ENCODE peak calls at places on chromosomes 5 and 9, in seven cellular contexts. L is endothelial cell, M is AG04450, V is epithelial cell of esophagus, Y is RWPE1, T is hepatocyte, K is progenitor cell of endocrine pancreas. U is an unnamed sample.

GRCh38 chr9:76401580-76402354 is 7.5 kb upstream of the RFK start:
- DNase-seq in L (no peak), M (no peak), V (peak; percentile 36), Y (no peak), T (no peak), K (no peak), U (no peak)

GRCh38 chr9:68895741-68896478 is 118.0 kb downstream of the PRKACG start:
- DNase-seq in L (no peak), M (no peak), V (no peak), Y (no peak), T (no peak), K (no peak), U (no peak)

GRCh38 chr5:2864515-2864914 is 113.0 kb upstream of the IRX2 start:
- DNase-seq in L (no peak), M (no peak), V (no peak), Y (no peak), T (no peak), K (no peak), U (no peak)

GRCh38 chr9:81564632-81565031 is 124.7 kb downstream of the TLE1 start:
- DNase-seq in L (no peak), M (no peak), V (no peak), Y (no peak), T (no peak), K (no peak), U (no peak)

GRCh38 chr5:178279026-178279722 is 46.6 kb upstream of the PHYKPL start:
- DNase-seq in L (no peak), M (no peak), V (no peak), Y (no peak), T (no peak), K (no peak), U (no peak)

GRCh38 chr5:131265318-131265803 is 1.5 kb downstream of the CDC42SE2 start:
- DNase-seq in L (no peak), M (no peak), V (peak; percentile 71), Y (peak; percentile 40), T (peak; percentile 46), K (no peak), U (no peak)

GRCh38 chr5:78964889-78965288 is 20.2 kb downstream of the ARSB start:
- DNase-seq in L (no peak), M (peak; percentile 59), V (peak; percentile 78), Y (peak; percentile 51), T (peak; percentile 71), K (no peak), U (no peak)

GRCh38 chr5:56229106-56229505 is 4.0 kb downstream of the ANKRD55 start:
- DNase-seq in L (no peak), M (no peak), V (no peak), Y (no peak), T (no peak), K (no peak), U (no peak)

GRCh38 chr9:125812403-125812802 is 65.2 kb downstream of the PBX3 start:
- DNase-seq in L (no peak), M (no peak), V (no peak), Y (no peak), T (no peak), K (no peak), U (no peak)

GRCh38 chr5:119363936-119364335 is 8.1 kb downstream of the TNFAIP8 start:
- DNase-seq in L (no peak), M (no peak), V (peak; percentile 58), Y (no peak), T (no peak), K (no peak), U (no peak)

GRCh38 chr9:23774266-23774665 is 51.8 kb downstream of the ELAVL2 start:
- DNase-seq in L (no peak), M (no peak), V (peak; percentile 47), Y (no peak), T (no peak), K (no peak), U (no peak)

GRCh38 chr5:35924950-35925722 is 13.3 kb downstream of the CAPSL start:
- DNase-seq in L (peak; percentile 72), M (peak; percentile 30), V (peak; percentile 78), Y (peak; percentile 65), T (peak; percentile 85), K (peak; percentile 32), U (peak; percentile 62)

GRCh38 chr5:10351199-10351881 is 2.2 kb upstream of the MARCHF6 start:
- DNase-seq in L (no peak), M (peak; percentile 43), V (peak; percentile 93), Y (peak; percentile 55), T (no peak), K (no peak), U (no peak)

GRCh38 chr9:98637381-98637780 is 71.4 kb downstream of the GABBR2 start:
- DNase-seq in L (no peak), M (no peak), V (peak; percentile 49), Y (no peak), T (no peak), K (no peak), U (no peak)

GRCh38 chr5:57435701-57436134 is 46.9 kb downstream of the ACTBL2 start:
- DNase-seq in L (no peak), M (peak; percentile 90), V (peak; percentile 83), Y (peak; percentile 83), T (peak; percentile 52), K (no peak), U (no peak)

GRCh38 chr5:126509339-126509738 is 85.7 kb downstream of the ALDH7A1 start:
- DNase-seq in L (no peak), M (no peak), V (no peak), Y (no peak), T (no peak), K (no peak), U (no peak)

GRCh38 chr9:135821733-135822382 is 85.5 kb downstream of the CAMSAP1 start:
- DNase-seq in L (no peak), M (no peak), V (no peak), Y (no peak), T (no peak), K (no peak), U (no peak)

GRCh38 chr9:107751522-107752235 is 262.1 kb upstream of the KLF4 start:
- DNase-seq in L (no peak), M (no peak), V (peak; percentile 81), Y (no peak), T (peak; percentile 81), K (no peak), U (no peak)

GRCh38 chr5:72252574-72253155 is 67.4 kb downstream of the MRPS27 start:
- DNase-seq in L (no peak), M (no peak), V (no peak), Y (no peak), T (no peak), K (no peak), U (no peak)

GRCh38 chr5:147510885-147511284 is 1.0 kb upstream of the DPYSL3 start:
- DNase-seq in L (no peak), M (no peak), V (peak; percentile 40), Y (no peak), T (no peak), K (no peak), U (no peak)

GRCh38 chr5:144194148-144194547 is 23.5 kb downstream of the KCTD16 start:
- DNase-seq in L (no peak), M (no peak), V (no peak), Y (no peak), T (no peak), K (no peak), U (no peak)

GRCh38 chr9:115548826-115549225 is 430.9 kb upstream of the TNC start:
- DNase-seq in L (no peak), M (no peak), V (peak; percentile 19), Y (no peak), T (no peak), K (no peak), U (no peak)

GRCh38 chr9:110069326-110070248 is 138.4 kb downstream of the C9orf152 start:
- DNase-seq in L (no peak), M (peak; percentile 53), V (peak; percentile 63), Y (peak; percentile 48), T (no peak), K (no peak), U (no peak)

GRCh38 chr5:170809551-170809950 is 26.0 kb downstream of the GABRP start:
- DNase-seq in L (peak; percentile 11), M (peak; percentile 27), V (peak; percentile 77), Y (peak; percentile 82), T (peak; percentile 67), K (no peak), U (no peak)

GRCh38 chr5:7762267-7762666 is 88.7 kb downstream of the CFAP90 start:
- DNase-seq in L (no peak), M (no peak), V (no peak), Y (no peak), T (no peak), K (no peak), U (no peak)

GRCh38 chr9:13665418-13666066 is 386.1 kb upstream of the MPDZ start:
- DNase-seq in L (no peak), M (no peak), V (no peak), Y (no peak), T (no peak), K (no peak), U (no peak)
- TF ChIP-seq CTCF in L (no peak), M (no peak), V (no peak), Y (no peak), T (no peak), K (no peak), U (no peak)

DNA sequence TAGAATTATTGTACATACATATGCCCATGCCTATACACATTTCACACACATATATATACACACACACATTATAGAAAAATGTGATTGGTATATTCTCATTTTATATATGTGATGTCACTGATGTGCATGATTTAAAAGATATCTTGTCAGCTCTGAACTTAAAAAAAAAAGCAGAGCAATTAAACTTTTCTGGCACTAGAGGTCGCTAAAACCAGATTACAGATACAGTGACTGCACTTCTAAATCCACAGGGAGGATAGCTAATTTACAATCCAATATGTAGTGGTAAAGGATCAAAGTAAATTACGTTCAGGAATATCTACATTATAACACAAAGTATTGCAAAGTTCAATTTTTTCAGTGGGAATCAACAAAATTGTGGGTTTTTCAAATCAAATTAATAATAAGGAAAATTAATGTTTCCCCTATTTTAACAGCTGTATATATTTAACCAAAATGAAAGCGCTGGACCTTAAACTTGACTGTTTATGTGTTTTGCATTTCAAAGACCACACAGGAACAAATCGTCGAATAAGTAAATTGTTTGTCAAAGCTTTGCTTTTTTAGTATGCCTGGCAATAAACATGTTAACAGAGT is 1201.2 kb upstream of the C9orf72 start:
- DNase-seq in L (no peak), M (no peak), V (peak; percentile 69), Y (peak; percentile 29), T (peak; percentile 50), K (no peak), U (no peak)
- TF ChIP-seq CTCF in L (peak; percentile 76), M (peak; percentile 32), V (peak; percentile 63), Y (peak; percentile 88), T (peak; percentile 84), K (peak; percentile 81), U (peak; percentile 82)

DNA sequence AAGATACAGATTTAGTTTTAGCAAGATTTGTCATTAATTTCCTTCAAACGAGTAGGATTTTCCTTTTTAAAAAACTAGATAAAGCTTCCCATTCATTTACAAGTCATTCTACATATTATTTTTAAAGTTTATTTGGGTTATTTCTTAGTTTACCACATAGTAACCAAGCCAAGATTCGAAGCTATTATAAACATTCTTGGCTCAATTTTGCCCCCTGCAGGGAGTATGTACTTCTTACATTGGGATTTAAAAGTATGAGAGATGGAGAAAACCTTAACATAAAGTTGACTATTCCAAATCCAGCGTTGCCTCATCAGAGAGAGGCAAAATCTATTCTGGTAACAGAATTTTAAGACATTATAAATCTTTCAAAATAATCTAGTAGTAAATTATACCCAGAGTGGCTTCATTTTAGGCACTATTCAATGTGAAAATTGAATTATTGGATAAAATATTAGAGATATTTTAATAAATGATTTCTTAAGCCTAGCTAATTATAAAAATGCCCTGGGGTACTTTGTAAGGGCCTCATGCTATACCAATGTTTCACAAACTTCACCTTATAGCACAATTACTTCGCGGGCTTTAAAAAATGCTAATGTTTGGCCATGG is 39.1 kb downstream of the FBN2 start:
- DNase-seq in L (peak; percentile 13), M (peak; percentile 54), V (peak; percentile 64), Y (peak; percentile 38), T (peak; percentile 67), K (no peak), U (no peak)
- TF ChIP-seq CTCF in L (peak; percentile 32), M (peak; percentile 53), V (peak; percentile 50), Y (peak; percentile 32), T (peak; percentile 60), K (peak; percentile 67), U (peak; percentile 71)

GRCh38 chr5:154542000-154542399 is 64.0 kb upstream of the HAND1 start:
- DNase-seq in L (no peak), M (no peak), V (no peak), Y (no peak), T (no peak), K (no peak), U (no peak)
- TF ChIP-seq CTCF in L (no peak), M (no peak), V (no peak), Y (no peak), T (no peak), K (no peak), U (no peak)